ENCODE peak calls at places on chromosomes 6 and 20, in four cellular contexts. H, N, K and F are unnamed samples. For H3K4me1, the result is how much of the 10 kb centered on the place peaks cover.

GRCh38 chr6:3844097-3844463 is 5.1 kb upstream of the FAM50B start:
- DNase-seq in H (no peak), N (no peak), K (no peak), F (no peak)

GRCh38 chr20:5180421-5180820 is 53.6 kb downstream of the CDS2 start:
- DNase-seq in H (no peak), N (no peak), K (no peak), F (no peak)

GRCh38 chr6:38136547-38136946 is 317.0 kb downstream of the ZFAND3 start:
- DNase-seq in H (no peak), N (no peak), K (no peak), F (no peak)

GRCh38 chr6:133079901-133080300 is 161.3 kb upstream of the EYA4 start:
- DNase-seq in H (no peak), N (no peak), K (no peak), F (no peak)

GRCh38 chr6:116268589-116269293 is 11.0 kb downstream of the TSPYL1 start:
- DNase-seq in H (no peak), N (no peak), K (peak), F (no peak)

GRCh38 chr6:104754788-104755409 is 104.8 kb downstream of the HACE1 start:
- DNase-seq in H (no peak), N (no peak), K (no peak), F (no peak)

GRCh38 chr6:52558266-52559000 is 18.4 kb downstream of the TRAM2 start:
- DNase-seq in H (no peak), N (no peak), K (no peak), F (no peak)

GRCh38 chr20:23629017-23629541 is 8.7 kb downstream of the CST3 start:
- DNase-seq in H (no peak), N (no peak), K (peak), F (no peak)

GRCh38 chr6:132300323-132300949 is 100.8 kb downstream of the MOXD1 start:
- DNase-seq in H (no peak), N (no peak), K (peak), F (no peak)

GRCh38 chr6:36979343-36979742 is 6.7 kb downstream of the MTCH1 start:
- DNase-seq in H (peak), N (no peak), K (no peak), F (no peak)

GRCh38 chr6:9502991-9503761 is 911.7 kb downstream of the TFAP2A start:
- DNase-seq in H (no peak), N (no peak), K (no peak), F (no peak)

GRCh38 chr6:32790306-32790705 is 26.5 kb downstream of the HLA-DOB start:
- DNase-seq in H (no peak), N (no peak), K (peak), F (no peak)

GRCh38 chr6:17032595-17033591 is 69.0 kb upstream of the STMND1 start:
- DNase-seq in H (peak), N (no peak), K (no peak), F (no peak)

GRCh38 chr6:52576054-52576391 is 837 bp downstream of the TRAM2 start:
- DNase-seq in H (peak), N (no peak), K (no peak), F (no peak)

GRCh38 chr6:134358320-134358719 is 40.4 kb upstream of the SGK1 start:
- DNase-seq in H (no peak), N (no peak), K (no peak), F (no peak)

GRCh38 chr20:57987659-57988058 is 240.8 kb downstream of the ANKRD60 start:
- DNase-seq in H (no peak), N (no peak), K (no peak), F (no peak)

GRCh38 chr6:2760882-2761842 is 4.0 kb upstream of the WRNIP1 start:
- DNase-seq in H (no peak), N (no peak), K (no peak), F (no peak)

GRCh38 chr20:10060223-10060622 is 25.4 kb downstream of the ANKEF1 start:
- DNase-seq in H (no peak), N (no peak), K (no peak), F (no peak)

GRCh38 chr6:111791415-111791814 is 81.8 kb downstream of the FYN start:
- DNase-seq in H (no peak), N (no peak), K (no peak), F (no peak)

GRCh38 chr6:111792241-111792640 is 81.0 kb downstream of the FYN start:
- DNase-seq in H (no peak), N (no peak), K (no peak), F (no peak)

GRCh38 chr6:111794300-111794699 is 79.0 kb downstream of the FYN start:
- DNase-seq in H (no peak), N (no peak), K (no peak), F (no peak)

GRCh38 chr6:111793711-111794111 is 79.5 kb downstream of the FYN start:
- DNase-seq in H (no peak), N (no peak), K (peak), F (peak)

GRCh38 chr6:111792914-111793700 is 80.1 kb downstream of the FYN start:
- DNase-seq in H (no peak), N (no peak), K (peak), F (no peak)
- H3K27ac ChIP-seq in H (no peak), N (peak), K (peak), F (peak)

GRCh38 chr20:32077192-32077591 is 25.1 kb downstream of the HCK start:
- DNase-seq in H (no peak), N (no peak), K (no peak), F (no peak)

GRCh38 chr20:32078322-32078721 is 26.3 kb downstream of the HCK start:
- DNase-seq in H (no peak), N (no peak), K (no peak), F (no peak)

GRCh38 chr20:32079655-32080109 is 27.6 kb downstream of the HCK start:
- DNase-seq in H (no peak), N (no peak), K (peak), F (no peak)

GRCh38 chr20:32080783-32081182 is 28.7 kb upstream of the TM9SF4 start:
- DNase-seq in H (no peak), N (no peak), K (no peak), F (no peak)

GRCh38 chr20:32078777-32079176 is 26.7 kb downstream of the HCK start:
- DNase-seq in H (no peak), N (no peak), K (no peak), F (no peak)
- H3K4me1 ChIP-seq in H (under half), N (under half), K (under half), F (under half)

GRCh38 chr6:144159231-144159630 is 8.9 kb downstream of the STX11 start:
- DNase-seq in H (no peak), N (no peak), K (no peak), F (no peak)

GRCh38 chr6:144159727-144160126 is 9.4 kb downstream of the STX11 start:
- DNase-seq in H (no peak), N (no peak), K (no peak), F (no peak)

GRCh38 chr6:144156334-144156733 is 6.0 kb downstream of the STX11 start:
- DNase-seq in H (no peak), N (no peak), K (no peak), F (no peak)

GRCh38 chr6:144156991-144157390 is 6.7 kb downstream of the STX11 start:
- DNase-seq in H (no peak), N (no peak), K (no peak), F (no peak)

GRCh38 chr6:144158133-144158532 is 7.8 kb downstream of the STX11 start:
- DNase-seq in H (no peak), N (no peak), K (no peak), F (no peak)
- H3K27ac ChIP-seq in H (no peak), N (no peak), K (no peak), F (peak)

GRCh38 chr6:39215640-39216158 is 13.6 kb downstream of the KCNK5 start:
- DNase-seq in H (no peak), N (no peak), K (no peak), F (no peak)

GRCh38 chr6:39214846-39215639 is 14.2 kb downstream of the KCNK5 start:
- DNase-seq in H (no peak), N (no peak), K (no peak), F (no peak)

GRCh38 chr6:39213195-39213920 is 15.9 kb downstream of the KCNK5 start:
- DNase-seq in H (no peak), N (no peak), K (no peak), F (no peak)

GRCh38 chr6:39217177-39217864 is 12.0 kb downstream of the KCNK5 start:
- DNase-seq in H (no peak), N (no peak), K (no peak), F (no peak)

DNA sequence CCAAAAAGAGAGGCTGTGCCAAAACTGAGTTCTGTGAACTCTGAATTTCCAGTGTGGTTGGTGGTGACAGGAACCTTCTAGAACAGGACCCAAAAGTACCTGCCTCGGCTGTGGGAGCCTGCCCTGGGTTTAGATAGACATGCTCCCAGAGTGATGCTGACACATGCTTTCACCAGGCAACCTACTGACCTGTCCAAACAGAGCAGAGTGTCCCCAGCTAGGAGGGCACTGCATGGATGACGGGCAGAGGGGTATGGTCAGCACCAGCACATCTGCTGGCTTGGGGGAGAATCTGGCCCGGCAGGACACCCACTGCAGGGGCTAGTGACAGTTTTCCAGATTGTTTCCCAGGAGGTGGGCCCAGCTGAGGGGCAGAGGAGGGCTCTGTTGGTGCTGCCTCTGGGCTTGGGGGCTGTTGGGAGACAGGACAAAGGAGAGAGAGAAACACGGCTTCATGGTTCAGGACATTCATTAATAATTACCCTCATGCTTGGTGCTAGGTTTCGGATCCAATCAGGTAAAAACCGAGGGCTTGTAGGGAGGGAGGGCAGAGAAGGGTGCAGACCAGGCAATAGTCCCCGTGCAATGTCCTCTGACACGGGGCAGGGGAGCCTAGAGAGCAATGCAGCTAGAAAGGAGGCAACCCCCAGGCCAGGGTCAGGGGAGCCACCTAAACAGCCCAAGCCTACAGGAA is 15.0 kb downstream of the KCNK5 start:
- DNase-seq in H (no peak), N (no peak), K (no peak), F (no peak)
- H3K4me1 ChIP-seq in H (under half), N (under half), K (under half), F (under half)

DNA sequence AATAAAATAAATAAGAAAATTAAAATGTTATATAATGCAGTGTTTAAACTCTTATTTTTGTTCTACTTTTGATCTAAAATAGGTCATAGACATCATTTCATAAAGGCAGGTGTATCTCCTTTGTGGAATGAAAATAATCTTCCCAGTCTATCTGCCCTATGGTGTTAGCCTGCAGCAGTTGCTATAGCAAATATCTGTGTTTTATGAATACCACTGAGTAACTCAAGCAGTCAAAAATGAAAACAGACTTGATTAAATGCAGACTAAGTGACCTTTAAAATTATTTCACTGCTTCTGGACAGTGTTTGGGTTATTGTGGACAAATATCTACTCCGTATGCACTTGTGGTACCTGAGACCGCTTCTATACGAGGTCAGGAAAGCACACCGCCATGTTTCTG is 11.8 kb downstream of the HTR1B start:
- DNase-seq in H (no peak), N (no peak), K (no peak), F (no peak)
- H3K27ac ChIP-seq in H (no peak), N (no peak), K (no peak), F (no peak)

DNA sequence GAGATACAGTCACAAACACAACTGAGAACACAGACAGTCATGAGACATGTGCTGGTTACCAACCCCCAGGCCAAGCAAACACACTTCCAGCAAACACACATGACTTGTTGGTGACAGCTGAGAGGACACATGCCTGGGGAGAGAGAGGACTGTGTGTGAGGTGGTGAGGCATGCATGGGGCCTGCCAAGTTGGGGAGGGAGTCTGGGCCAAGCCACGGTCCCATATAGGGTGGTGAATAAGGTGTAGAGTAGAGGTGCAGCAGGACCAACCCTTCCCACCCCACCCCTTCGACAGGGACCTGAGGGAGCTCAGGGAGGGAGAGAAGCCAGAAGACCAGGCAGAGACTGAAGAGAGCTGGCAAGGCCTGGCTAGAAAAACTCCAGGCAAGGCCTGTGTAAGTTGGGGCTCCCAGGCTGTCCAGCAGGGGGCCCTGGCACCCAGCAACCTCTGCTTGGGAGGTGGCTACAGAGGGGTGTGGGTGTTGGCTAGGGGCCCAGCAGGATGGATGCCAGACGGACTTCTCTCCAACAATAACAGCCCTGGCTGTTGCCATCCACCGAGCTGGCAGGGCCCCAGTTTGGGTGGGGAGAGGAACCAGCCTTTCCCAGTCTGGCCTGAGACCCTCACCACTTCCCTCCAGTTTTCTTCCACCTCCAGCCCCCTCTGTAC is 2.0 kb upstream of the SLC29A1 start:
- DNase-seq in H (peak), N (peak), K (peak), F (peak)
- H3K4me1 ChIP-seq in H (under half), N (under half), K (half or more), F (under half)

DNA sequence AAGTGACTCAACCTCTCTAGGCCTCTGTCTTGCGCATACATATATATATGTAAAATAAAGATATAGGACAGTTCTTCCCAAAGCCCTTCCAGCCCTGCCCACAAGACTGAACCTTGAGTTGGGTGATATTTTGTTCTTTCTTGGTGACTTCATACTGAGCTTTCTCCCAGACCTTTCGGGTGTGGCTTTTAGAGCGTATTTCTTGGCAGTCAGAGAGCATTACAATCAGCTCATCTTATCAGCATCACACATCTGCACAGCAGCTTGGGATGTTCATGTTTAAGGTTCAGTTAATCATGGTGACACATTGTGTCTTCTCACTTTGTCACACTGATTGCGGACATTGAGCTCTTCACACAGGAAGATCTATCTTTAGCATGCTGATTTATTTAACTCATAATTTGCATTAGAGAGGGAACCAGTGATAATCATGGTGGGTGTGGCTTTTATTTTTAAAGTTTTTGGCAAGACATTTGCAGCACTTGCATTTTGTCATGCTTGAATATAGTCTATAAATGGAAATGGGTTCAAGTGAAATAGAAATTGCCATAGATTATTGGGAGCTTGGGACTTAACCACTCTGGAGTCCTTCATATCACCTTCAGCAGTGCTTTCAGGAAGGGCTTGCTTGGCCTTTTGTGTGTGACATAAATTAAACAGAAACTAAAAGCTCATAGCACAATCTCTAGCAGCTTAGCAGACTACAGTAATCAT is 8.3 kb downstream of the KIF3B start:
- DNase-seq in H (no peak), N (peak), K (no peak), F (no peak)
- H3K27ac ChIP-seq in H (peak), N (peak), K (peak), F (peak)